ENCODE peak calls at places on chromosome 22, in ten cellular contexts. X, K, E, T, Q, H, P, S, C and F are unnamed samples.

GRCh38 chr22:38718414-38718813 is 12.7 kb downstream of the GTPBP1 start:
- DNase-seq in X (peak; percentile 91), H (peak; percentile 78), P (no peak), E (no peak), C (no peak), S (peak; percentile 87), T (peak; percentile 62), Q (no peak), K (peak; percentile 78), F (peak; percentile 91)

GRCh38 chr22:35229865-35230264 is 27.4 kb upstream of the HMGXB4 start:
- DNase-seq in H (no peak), Q (no peak), E (no peak), P (no peak), X (no peak), C (no peak), S (no peak), T (no peak), K (no peak), F (no peak)

GRCh38 chr22:41642711-41643110 is 21.6 kb downstream of the XRCC6 start:
- DNase-seq in Q (no peak), K (no peak), P (no peak), X (no peak), E (no peak), T (no peak), S (no peak), H (peak; percentile 17), C (no peak), F (no peak)

GRCh38 chr22:38347181-38347943 is 30.1 kb upstream of the CSNK1E start:
- DNase-seq in K (no peak), X (no peak), S (no peak), E (no peak), C (no peak), P (no peak), H (no peak), T (no peak), Q (no peak), F (no peak)

GRCh38 chr22:50074551-50075042 is 10.6 kb downstream of the MLC1 start:
- DNase-seq in E (no peak), X (no peak), C (no peak), P (no peak), H (no peak), K (no peak), Q (no peak), T (no peak), S (no peak), F (no peak)

GRCh38 chr22:44782286-44782830 is 30.0 kb downstream of the ARHGAP8 start:
- DNase-seq in S (no peak), H (peak; percentile 8), K (peak; percentile 24), T (no peak), C (no peak), P (no peak), E (no peak), Q (no peak), X (peak; percentile 33), F (no peak)

GRCh38 chr22:38733329-38734202 is 22.2 kb downstream of the SUN2 start:
- DNase-seq in T (peak; percentile 49), H (peak; percentile 23), X (peak; percentile 39), K (peak; percentile 53), P (no peak), E (no peak), Q (no peak), S (peak; percentile 34), C (peak; percentile 64), F (peak; percentile 61)

GRCh38 chr22:49203091-49203862 is 624.4 kb downstream of the BRD1 start:
- DNase-seq in X (no peak), T (no peak), H (no peak), P (no peak), Q (no peak), K (no peak), E (no peak), S (no peak), C (no peak), F (no peak)

GRCh38 chr22:47029244-47030001 is 267.0 kb downstream of the TBC1D22A start:
- DNase-seq in T (no peak), S (no peak), E (no peak), Q (no peak), P (no peak), K (no peak), C (no peak), H (no peak), X (no peak), F (no peak)

GRCh38 chr22:17477401-17477833 is 85.9 kb upstream of the SLC25A18 start:
- DNase-seq in K (peak; percentile 82), T (peak; percentile 61), P (no peak), S (no peak), Q (no peak), H (no peak), C (peak; percentile 29), E (no peak), X (peak; percentile 34), F (no peak)

GRCh38 chr22:42754658-42755057 is 34.0 kb upstream of the A4GALT start:
- DNase-seq in T (peak; percentile 44), S (no peak), K (peak; percentile 91), X (peak; percentile 51), C (no peak), P (no peak), H (peak; percentile 79), E (no peak), Q (no peak), F (no peak)

GRCh38 chr22:38862375-38863329 is 9.4 kb downstream of the CBX6 start:
- DNase-seq in H (no peak), E (no peak), X (peak; percentile 47), C (peak; percentile 70), K (peak; percentile 50), Q (no peak), T (peak; percentile 73), S (no peak), P (no peak), F (no peak)

GRCh38 chr22:31952094-31952401 is 7.7 kb downstream of the YWHAH start:
- DNase-seq in P (no peak), K (no peak), T (no peak), Q (no peak), S (no peak), E (no peak), X (no peak), C (no peak), H (peak; percentile 18), F (no peak)

GRCh38 chr22:43723816-43724215 is 88.3 kb downstream of the EFCAB6 start:
- DNase-seq in S (no peak), K (peak; percentile 18), H (peak; percentile 16), P (no peak), E (no peak), Q (no peak), T (no peak), C (no peak), X (peak; percentile 51), F (no peak)

GRCh38 chr22:45709004-45709739 is 37.5 kb downstream of the ATXN10 start:
- DNase-seq in P (no peak), S (peak; percentile 4), H (peak; percentile 89), E (no peak), X (peak; percentile 91), C (no peak), Q (no peak), T (no peak), K (peak; percentile 56), F (no peak)

GRCh38 chr22:49735411-49736311 is 92.0 kb downstream of the BRD1 start:
- DNase-seq in P (no peak), X (no peak), E (no peak), H (no peak), C (no peak), Q (peak; percentile 67), K (no peak), T (no peak), S (peak; percentile 25), F (no peak)

GRCh38 chr22:44394246-44395115 is 81.7 kb upstream of the SHISAL1 start:
- DNase-seq in T (no peak), Q (no peak), P (no peak), H (no peak), X (no peak), C (no peak), S (no peak), K (no peak), E (no peak), F (no peak)

GRCh38 chr22:46007003-46007847 is 30.3 kb upstream of the WNT7B start:
- DNase-seq in C (peak; percentile 69), T (peak; percentile 80), P (no peak), S (peak; percentile 85), H (peak; percentile 82), K (peak; percentile 64), E (no peak), Q (no peak), X (peak; percentile 96), F (peak; percentile 79)

GRCh38 chr22:19357270-19358105 is 66.0 kb upstream of the CLTCL1 start:
- DNase-seq in Q (no peak), H (peak; percentile 13), T (no peak), X (no peak), K (peak; percentile 74), E (no peak), C (no peak), P (no peak), S (no peak), F (no peak)

GRCh38 chr22:23242473-23243001 is 62.2 kb downstream of the BCR start:
- DNase-seq in S (no peak), P (no peak), T (no peak), H (no peak), C (no peak), Q (peak; percentile 62), E (no peak), X (peak; percentile 35), K (no peak), F (no peak)

GRCh38 chr22:19776433-19777031 is 16.0 kb downstream of the TBX1 start:
- DNase-seq in Q (no peak), X (no peak), E (no peak), H (peak; percentile 52), K (no peak), P (no peak), T (peak; percentile 9), C (peak; percentile 9), S (no peak), F (peak; percentile 76)

GRCh38 chr22:31079095-31079642 is 1.9 kb upstream of the SMTN start:
- DNase-seq in T (no peak), S (no peak), X (no peak), C (no peak), P (no peak), H (no peak), Q (no peak), E (no peak), K (no peak), F (no peak)

GRCh38 chr22:22210889-22211833 is 33.4 kb upstream of the VPREB1 start:
- DNase-seq in X (no peak), H (no peak), T (no peak), C (no peak), Q (no peak), S (no peak), P (no peak), K (no peak), E (no peak), F (no peak)

GRCh38 chr22:29268511-29269229 is 602 bp downstream of the EWSR1 start:
- DNase-seq in Q (peak; percentile 69), T (peak; percentile 84), C (peak; percentile 77), X (peak; percentile 63), S (peak; percentile 32), H (peak; percentile 75), E (no peak), K (peak; percentile 78), P (peak; percentile 8), F (peak; percentile 66)

GRCh38 chr22:30262917-30263741 is 3.5 kb downstream of the OSM start:
- DNase-seq in S (peak; percentile 50), C (peak; percentile 76), H (peak; percentile 41), P (peak; percentile 86), X (peak; percentile 73), K (peak; percentile 65), T (peak; percentile 75), E (peak; percentile 85), Q (peak; percentile 80), F (peak; percentile 77)

GRCh38 chr22:17903564-17904295 is 120.6 kb downstream of the MICAL3 start:
- DNase-seq in T (no peak), P (no peak), X (no peak), S (no peak), Q (peak; percentile 69), C (peak; percentile 28), H (no peak), K (no peak), E (no peak), F (no peak)